ENCODE peak calls at places on chromosomes 7 and 10, in four cellular contexts. O, D, F and B are unnamed samples.

GRCh38 chr10:13102002-13102794 is 2.2 kb downstream of the OPTN start:
- DNase-seq in O (no peak), D (no peak), F (no peak), B (no peak)

GRCh38 chr7:96855139-96855538 is 145.5 kb upstream of the SEM1 start:
- DNase-seq in O (no peak), D (no peak), F (no peak), B (no peak)

GRCh38 chr10:13725594-13725993 is 138.8 kb downstream of the PRPF18 start:
- DNase-seq in O (no peak), D (no peak), F (no peak), B (no peak)

GRCh38 chr7:90320801-90321494 is at the start of gene FAM237B:
- DNase-seq in O (no peak), D (no peak), F (no peak), B (peak)

GRCh38 chr10:36345770-36346169 is 703.7 kb upstream of the FZD8 start:
- DNase-seq in O (no peak), D (no peak), F (no peak), B (peak)

GRCh38 chr10:72342911-72343310 is 11.8 kb downstream of the DNAJB12 start:
- DNase-seq in O (no peak), D (no peak), F (no peak), B (no peak)

GRCh38 chr7:2530076-2530967 is 10.7 kb downstream of the LFNG start:
- DNase-seq in O (peak), D (peak), F (no peak), B (no peak)

GRCh38 chr10:97069576-97070362 is 116.0 kb downstream of the SLIT1 start:
- DNase-seq in O (no peak), D (no peak), F (no peak), B (peak)

GRCh38 chr10:82660983-82661382 is 786.0 kb downstream of the NRG3 start:
- DNase-seq in O (no peak), D (no peak), F (no peak), B (no peak)

GRCh38 chr7:139906879-139907278 is 77.8 kb downstream of the TBXAS1 start:
- DNase-seq in O (no peak), D (no peak), F (no peak), B (no peak)